ENCODE peak calls at places on chromosomes 5 and 9, in six cellular contexts. One of them, this sample, is unnamed.

GRCh38 chr9:137689745-137690529 is 71.1 kb downstream of the EHMT1 start:
- DNase-seq in psoas muscle: no peak
- DNase-seq in hepatocyte: peak; percentile 69
- DNase-seq in stomach: no peak
- DNase-seq in heart right ventricle: no peak
- DNase-seq in brain microvascular endothelial cell: peak; percentile 52
- DNase-seq in this sample: no peak

GRCh38 chr5:60844429-60844890 is 391 bp upstream of the ELOVL7 start:
- DNase-seq in brain microvascular endothelial cell: peak; percentile 14
- DNase-seq in heart right ventricle: no peak
- DNase-seq in hepatocyte: no peak
- DNase-seq in stomach: no peak
- DNase-seq in psoas muscle: no peak
- DNase-seq in this sample: no peak

GRCh38 chr9:136225748-136226679 is 19.6 kb downstream of the QSOX2 start:
- DNase-seq in psoas muscle: no peak
- DNase-seq in stomach: peak; percentile 74
- DNase-seq in heart right ventricle: peak; percentile 53
- DNase-seq in hepatocyte: peak; percentile 80
- DNase-seq in brain microvascular endothelial cell: peak; percentile 41
- DNase-seq in this sample: peak; percentile 84

GRCh38 chr9:126248680-126249079 is 77.9 kb upstream of the MVB12B start:
- DNase-seq in heart right ventricle: no peak
- DNase-seq in brain microvascular endothelial cell: peak; percentile 83
- DNase-seq in stomach: no peak
- DNase-seq in hepatocyte: no peak
- DNase-seq in psoas muscle: no peak
- DNase-seq in this sample: peak; percentile 93

GRCh38 chr5:40374853-40375252 is 304.9 kb upstream of the PTGER4 start:
- DNase-seq in brain microvascular endothelial cell: no peak
- DNase-seq in stomach: no peak
- DNase-seq in hepatocyte: no peak
- DNase-seq in psoas muscle: no peak
- DNase-seq in heart right ventricle: no peak
- DNase-seq in this sample: no peak

GRCh38 chr9:129613520-129614175 is 7.3 kb downstream of the C9orf50 start:
- DNase-seq in stomach: no peak
- DNase-seq in brain microvascular endothelial cell: no peak
- DNase-seq in hepatocyte: peak; percentile 16
- DNase-seq in heart right ventricle: no peak
- DNase-seq in psoas muscle: no peak
- DNase-seq in this sample: no peak

GRCh38 chr9:3490957-3491356 is 34.8 kb downstream of the RFX3 start:
- DNase-seq in hepatocyte: no peak
- DNase-seq in heart right ventricle: no peak
- DNase-seq in psoas muscle: no peak
- DNase-seq in stomach: no peak
- DNase-seq in brain microvascular endothelial cell: no peak
- DNase-seq in this sample: no peak

GRCh38 chr5:113806823-113807222 is 293.3 kb downstream of the YTHDC2 start:
- DNase-seq in heart right ventricle: no peak
- DNase-seq in stomach: no peak
- DNase-seq in brain microvascular endothelial cell: no peak
- DNase-seq in psoas muscle: no peak
- DNase-seq in hepatocyte: peak; percentile 29
- DNase-seq in this sample: no peak

GRCh38 chr5:159978358-159978757 is 30.6 kb upstream of the TTC1 start:
- DNase-seq in brain microvascular endothelial cell: no peak
- DNase-seq in psoas muscle: no peak
- DNase-seq in stomach: no peak
- DNase-seq in heart right ventricle: no peak
- DNase-seq in hepatocyte: no peak
- DNase-seq in this sample: no peak

GRCh38 chr5:28523887-28524637 is 1485.7 kb upstream of the CDH9 start:
- DNase-seq in heart right ventricle: no peak
- DNase-seq in stomach: no peak
- DNase-seq in psoas muscle: no peak
- DNase-seq in hepatocyte: no peak
- DNase-seq in brain microvascular endothelial cell: peak; percentile 94
- DNase-seq in this sample: peak; percentile 26

GRCh38 chr9:111572945-111573604 is 26.4 kb downstream of the PTGR1 start:
- DNase-seq in brain microvascular endothelial cell: peak; percentile 75
- DNase-seq in heart right ventricle: peak; percentile 32
- DNase-seq in psoas muscle: no peak
- DNase-seq in stomach: no peak
- DNase-seq in hepatocyte: peak; percentile 9
- DNase-seq in this sample: no peak

GRCh38 chr5:76403713-76403962 is 553 bp downstream of the IQGAP2 start:
- DNase-seq in psoas muscle: no peak
- DNase-seq in heart right ventricle: no peak
- DNase-seq in brain microvascular endothelial cell: no peak
- DNase-seq in stomach: no peak
- DNase-seq in hepatocyte: no peak
- DNase-seq in this sample: peak; percentile 19

GRCh38 chr5:151523335-151523734 is 67.8 kb downstream of the FAT2 start:
- DNase-seq in stomach: no peak
- DNase-seq in psoas muscle: no peak
- DNase-seq in heart right ventricle: no peak
- DNase-seq in brain microvascular endothelial cell: peak; percentile 59
- DNase-seq in hepatocyte: peak; percentile 47
- DNase-seq in this sample: peak; percentile 73

GRCh38 chr5:136053336-136054121 is 24.7 kb downstream of the TGFBI start:
- DNase-seq in stomach: no peak
- DNase-seq in psoas muscle: peak; percentile 72
- DNase-seq in brain microvascular endothelial cell: peak; percentile 98
- DNase-seq in heart right ventricle: no peak
- DNase-seq in hepatocyte: peak; percentile 91
- DNase-seq in this sample: peak; percentile 98

GRCh38 chr5:110757118-110757729 is 18.4 kb downstream of the SLC25A46 start:
- DNase-seq in brain microvascular endothelial cell: peak; percentile 55
- DNase-seq in psoas muscle: no peak
- DNase-seq in heart right ventricle: peak; percentile 6
- DNase-seq in stomach: no peak
- DNase-seq in hepatocyte: peak; percentile 63
- DNase-seq in this sample: peak; percentile 32

GRCh38 chr9:36039696-36040095 is 3.0 kb downstream of the RECK start:
- DNase-seq in heart right ventricle: no peak
- DNase-seq in brain microvascular endothelial cell: no peak
- DNase-seq in psoas muscle: no peak
- DNase-seq in hepatocyte: no peak
- DNase-seq in stomach: no peak
- DNase-seq in this sample: no peak

GRCh38 chr5:124477002-124477546 is 269.4 kb downstream of the ZNF608 start:
- DNase-seq in psoas muscle: no peak
- DNase-seq in hepatocyte: no peak
- DNase-seq in stomach: no peak
- DNase-seq in heart right ventricle: no peak
- DNase-seq in brain microvascular endothelial cell: no peak
- DNase-seq in this sample: no peak

GRCh38 chr5:43603535-43604363 is 769 bp downstream of the NNT start:
- DNase-seq in heart right ventricle: peak; percentile 83
- DNase-seq in stomach: peak; percentile 83
- DNase-seq in brain microvascular endothelial cell: peak; percentile 12
- DNase-seq in psoas muscle: peak; percentile 95
- DNase-seq in hepatocyte: peak; percentile 52
- DNase-seq in this sample: peak; percentile 19

GRCh38 chr5:58366461-58366860 is 93.4 kb downstream of the PLK2 start:
- DNase-seq in psoas muscle: no peak
- DNase-seq in heart right ventricle: peak; percentile 10
- DNase-seq in stomach: no peak
- DNase-seq in brain microvascular endothelial cell: peak; percentile 7
- DNase-seq in hepatocyte: no peak
- DNase-seq in this sample: no peak

GRCh38 chr5:123966781-123967180 is 454.8 kb downstream of the CSNK1G3 start:
- DNase-seq in hepatocyte: no peak
- DNase-seq in stomach: no peak
- DNase-seq in psoas muscle: no peak
- DNase-seq in brain microvascular endothelial cell: no peak
- DNase-seq in heart right ventricle: no peak
- DNase-seq in this sample: no peak

GRCh38 chr5:172407241-172407691 is 47.1 kb downstream of the SH3PXD2B start:
- DNase-seq in brain microvascular endothelial cell: no peak
- DNase-seq in stomach: no peak
- DNase-seq in hepatocyte: no peak
- DNase-seq in heart right ventricle: no peak
- DNase-seq in psoas muscle: no peak
- DNase-seq in this sample: no peak

GRCh38 chr9:114906922-114907571 is 23.3 kb downstream of the TNFSF8 start:
- DNase-seq in psoas muscle: no peak
- DNase-seq in stomach: no peak
- DNase-seq in brain microvascular endothelial cell: no peak
- DNase-seq in heart right ventricle: no peak
- DNase-seq in hepatocyte: peak; percentile 72
- DNase-seq in this sample: peak; percentile 56

GRCh38 chr5:133106761-133107572 is 55.2 kb downstream of the HSPA4 start:
- DNase-seq in brain microvascular endothelial cell: no peak
- DNase-seq in heart right ventricle: no peak
- DNase-seq in stomach: no peak
- DNase-seq in psoas muscle: no peak
- DNase-seq in hepatocyte: no peak
- DNase-seq in this sample: no peak

GRCh38 chr5:75885321-75885720 is 168.1 kb upstream of the POC5 start:
- DNase-seq in hepatocyte: no peak
- DNase-seq in heart right ventricle: no peak
- DNase-seq in stomach: no peak
- DNase-seq in brain microvascular endothelial cell: no peak
- DNase-seq in psoas muscle: no peak
- DNase-seq in this sample: no peak

GRCh38 chr9:117714282-117714681 is 10.1 kb downstream of the TLR4 start:
- DNase-seq in hepatocyte: peak; percentile 9
- DNase-seq in heart right ventricle: no peak
- DNase-seq in stomach: no peak
- DNase-seq in psoas muscle: no peak
- DNase-seq in brain microvascular endothelial cell: no peak
- DNase-seq in this sample: no peak

GRCh38 chr5:911601-912000 is 18.9 kb downstream of the TRIP13 start:
- DNase-seq in hepatocyte: no peak
- DNase-seq in psoas muscle: no peak
- DNase-seq in brain microvascular endothelial cell: peak; percentile 88
- DNase-seq in stomach: no peak
- DNase-seq in heart right ventricle: no peak
- DNase-seq in this sample: peak; percentile 30

GRCh38 chr5:914174-914573 is 21.5 kb downstream of the TRIP13 start:
- DNase-seq in heart right ventricle: no peak
- DNase-seq in psoas muscle: no peak
- DNase-seq in brain microvascular endothelial cell: no peak
- DNase-seq in stomach: no peak
- DNase-seq in hepatocyte: no peak
- DNase-seq in this sample: no peak

GRCh38 chr5:910769-911160 is 18.1 kb downstream of the TRIP13 start:
- DNase-seq in stomach: no peak
- DNase-seq in brain microvascular endothelial cell: no peak
- DNase-seq in hepatocyte: no peak
- DNase-seq in heart right ventricle: no peak
- DNase-seq in psoas muscle: no peak
- DNase-seq in this sample: no peak

GRCh38 chr5:914612-915011 is 21.9 kb downstream of the TRIP13 start:
- DNase-seq in hepatocyte: no peak
- DNase-seq in brain microvascular endothelial cell: no peak
- DNase-seq in psoas muscle: no peak
- DNase-seq in stomach: no peak
- DNase-seq in heart right ventricle: no peak
- DNase-seq in this sample: no peak

DNA sequence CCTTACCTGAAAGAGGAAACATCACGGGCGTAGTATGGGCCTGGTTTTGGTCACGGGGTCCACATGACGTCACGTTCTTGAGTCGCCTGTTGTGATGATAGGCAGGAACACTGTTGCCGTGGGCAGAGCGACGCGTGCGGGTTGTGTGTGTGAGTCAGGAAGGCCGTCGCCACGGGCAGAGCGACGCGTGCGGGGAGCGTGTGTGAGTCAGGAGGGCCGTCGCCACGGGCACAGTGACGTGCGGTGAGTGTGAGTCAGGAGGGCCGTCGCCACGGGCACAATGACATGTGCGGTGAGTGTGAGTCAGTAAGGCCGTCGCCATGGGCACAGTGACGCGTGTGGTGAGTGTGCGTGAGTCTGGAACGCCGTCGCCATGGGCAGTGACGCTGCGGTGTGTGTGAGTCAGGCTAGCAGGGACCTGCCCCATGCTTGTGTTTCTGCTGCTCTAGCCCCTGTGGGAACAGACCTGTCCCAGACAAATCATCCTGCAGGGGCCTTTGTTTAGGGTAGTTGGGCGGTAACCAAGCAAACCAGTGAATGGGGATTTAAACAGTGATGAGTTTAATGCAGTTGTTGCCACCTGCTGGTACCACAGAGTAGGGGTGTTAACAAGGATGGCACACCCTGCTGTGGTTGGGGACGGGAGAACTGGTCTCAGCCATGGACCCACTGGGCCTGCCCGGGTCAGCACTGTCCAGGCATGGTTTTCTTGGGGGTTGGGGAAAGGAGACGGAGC is 19.8 kb downstream of the TRIP13 start:
- DNase-seq in hepatocyte: no peak
- DNase-seq in psoas muscle: no peak
- DNase-seq in heart right ventricle: no peak
- DNase-seq in brain microvascular endothelial cell: peak; percentile 100
- DNase-seq in stomach: peak; percentile 53
- DNase-seq in this sample: peak; percentile 96
- TF ChIP-seq CTCF in hepatocyte: no peak
- TF ChIP-seq CTCF in psoas muscle: no peak
- TF ChIP-seq CTCF in heart right ventricle: no peak
- TF ChIP-seq CTCF in brain microvascular endothelial cell: peak; percentile 63
- TF ChIP-seq CTCF in stomach: no peak
- TF ChIP-seq CTCF in this sample: peak; percentile 73

GRCh38 chr9:33180526-33181184 is 13.5 kb upstream of the B4GALT1 start:
- DNase-seq in brain microvascular endothelial cell: peak; percentile 76
- DNase-seq in hepatocyte: no peak
- DNase-seq in psoas muscle: no peak
- DNase-seq in heart right ventricle: no peak
- DNase-seq in stomach: no peak
- DNase-seq in this sample: no peak
- H3K27ac ChIP-seq in brain microvascular endothelial cell: peak overlapping the region; percentile 56
- H3K27ac ChIP-seq in hepatocyte: no peak overlapping the region
- H3K27ac ChIP-seq in psoas muscle: no peak overlapping the region
- H3K27ac ChIP-seq in heart right ventricle: no peak overlapping the region
- H3K27ac ChIP-seq in stomach: no peak overlapping the region
- H3K27ac ChIP-seq in this sample: peak overlapping the region; percentile 79

DNA sequence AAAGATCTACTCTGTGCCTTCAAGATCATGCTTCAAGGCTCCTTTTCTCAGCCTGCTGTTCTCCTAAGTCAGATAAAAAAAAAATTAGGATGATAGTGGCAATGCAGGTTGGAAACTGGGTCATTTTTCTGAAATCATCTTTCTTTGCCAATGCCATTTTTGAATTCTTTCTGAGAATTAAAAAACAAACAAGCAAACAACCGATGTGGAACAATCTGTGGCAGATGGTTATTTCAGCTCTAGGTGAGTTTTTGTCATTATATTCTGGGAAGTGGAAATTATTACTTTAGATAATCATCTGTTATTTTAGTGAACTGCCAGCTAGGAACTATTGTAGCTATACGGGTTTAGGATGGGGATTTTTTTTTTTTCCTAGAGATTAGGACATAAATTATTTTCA is 129.7 kb downstream of the NTRK2 start:
- DNase-seq in stomach: no peak
- DNase-seq in brain microvascular endothelial cell: no peak
- DNase-seq in psoas muscle: no peak
- DNase-seq in heart right ventricle: no peak
- DNase-seq in hepatocyte: no peak
- DNase-seq in this sample: no peak
- TF ChIP-seq CTCF in stomach: no peak
- TF ChIP-seq CTCF in brain microvascular endothelial cell: no peak
- TF ChIP-seq CTCF in psoas muscle: no peak
- TF ChIP-seq CTCF in heart right ventricle: no peak
- TF ChIP-seq CTCF in hepatocyte: no peak
- TF ChIP-seq CTCF in this sample: no peak

GRCh38 chr5:175857986-175858385 is 13.4 kb upstream of the CPLX2 start:
- DNase-seq in heart right ventricle: no peak
- DNase-seq in stomach: no peak
- DNase-seq in brain microvascular endothelial cell: no peak
- DNase-seq in psoas muscle: no peak
- DNase-seq in hepatocyte: no peak
- DNase-seq in this sample: no peak
- H3K27ac ChIP-seq in heart right ventricle: no peak overlapping the region
- H3K27ac ChIP-seq in stomach: no peak overlapping the region
- H3K27ac ChIP-seq in brain microvascular endothelial cell: no peak overlapping the region
- H3K27ac ChIP-seq in psoas muscle: no peak overlapping the region
- H3K27ac ChIP-seq in hepatocyte: no peak overlapping the region
- H3K27ac ChIP-seq in this sample: no peak overlapping the region

This sample was measured in RWPE1.